ENCODE peak calls at places on chromosome 2, in eight cellular contexts. J is foreskin fibroblast; Y is CD4-positive, alpha-beta T cell; W is iris pigment epithelial cell; Z is ACHN; T is fibroblast of pulmonary artery; G is WERI-Rb-1; B is Daoy. H is an unnamed sample.

GRCh38 chr2:46825958-46826897 is 89.4 kb downstream of the MCFD2 start:
- DNase-seq in Z (no peak), B (peak), W (peak), Y (no peak), T (peak), G (no peak), J (peak), H (no peak)

GRCh38 chr2:104702451-104702850 is 151.5 kb upstream of the POU3F3 start:
- DNase-seq in Z (no peak), J (no peak), G (no peak), Y (no peak), W (no peak), T (no peak), B (no peak), H (no peak)

GRCh38 chr2:45728458-45728942 is 77.0 kb downstream of the PRKCE start:
- DNase-seq in B (no peak), J (no peak), W (no peak), Z (no peak), Y (no peak), G (no peak), T (no peak), H (no peak)

GRCh38 chr2:152400607-152401214 is 65.7 kb downstream of the FMNL2 start:
- DNase-seq in W (no peak), T (no peak), G (no peak), Y (no peak), Z (no peak), J (no peak), B (no peak), H (no peak)

GRCh38 chr2:127191331-127192219 is 28.5 kb downstream of the CYP27C1 start:
- DNase-seq in J (no peak), T (no peak), B (no peak), Y (no peak), W (no peak), Z (no peak), G (no peak), H (no peak)

GRCh38 chr2:54673501-54673998 is 49.9 kb upstream of the EML6 start:
- DNase-seq in J (no peak), T (peak), W (no peak), Z (no peak), B (peak), G (no peak), Y (no peak), H (no peak)

GRCh38 chr2:226813148-226813701 is 13.6 kb upstream of the IRS1 start:
- DNase-seq in Y (no peak), J (no peak), B (no peak), G (peak), W (no peak), T (no peak), Z (peak), H (peak)

GRCh38 chr2:65228249-65228750 is 669 bp downstream of the ACTR2 start:
- DNase-seq in T (no peak), G (no peak), Z (peak), Y (peak), B (no peak), J (no peak), W (peak), H (no peak)

GRCh38 chr2:165778187-165778556 is 15.9 kb downstream of the GALNT3 start:
- DNase-seq in J (no peak), Y (no peak), T (no peak), G (no peak), Z (no peak), B (no peak), W (no peak), H (no peak)

H was measured in H9.